ENCODE peak calls at places on chromosomes 2 and 18, in ten cellular contexts. One of them, this sample, is unnamed.

GRCh38 chr2:164826293-164827243 is 15.1 kb downstream of the COBLL1 start:
- DNase-seq in bronchial epithelial cell: peak; percentile 67
- DNase-seq in AG08396: no peak
- DNase-seq in activated T-helper 1 cell treated with Interleukin-2 at 50 U/mL for 16 hours: no peak
- DNase-seq in activated naive CD8-positive, alpha-beta T cell treated with anti-CD3 and anti-CD28 coated beads, Interleukin-2, amount 50 U/mL, for 24 hours: no peak
- DNase-seq in activated effector memory CD4-positive, alpha-beta T cell treated with anti-CD3 and anti-CD28 coated beads, Interleukin-2, amount 50 U/mL, for 16 hours: no peak
- DNase-seq in cardiac fibroblast: peak; percentile 59
- DNase-seq in adrenal gland: peak; percentile 62
- DNase-seq in stimulated activated CD4-positive, alpha-beta T cell treated with anti-CD3 and anti-CD28 coated beads, Interleukin-1b, Interleukin-23, amount 100 ng/mL, for 1 hour: no peak
- DNase-seq in H7: no peak
- DNase-seq in this sample: no peak

GRCh38 chr2:174969091-174969734 is 36.0 kb downstream of the CHN1 start:
- DNase-seq in bronchial epithelial cell: no peak
- DNase-seq in AG08396: no peak
- DNase-seq in activated T-helper 1 cell treated with Interleukin-2 at 50 U/mL for 16 hours: no peak
- DNase-seq in activated naive CD8-positive, alpha-beta T cell treated with anti-CD3 and anti-CD28 coated beads, Interleukin-2, amount 50 U/mL, for 24 hours: no peak
- DNase-seq in activated effector memory CD4-positive, alpha-beta T cell treated with anti-CD3 and anti-CD28 coated beads, Interleukin-2, amount 50 U/mL, for 16 hours: no peak
- DNase-seq in cardiac fibroblast: no peak
- DNase-seq in adrenal gland: no peak
- DNase-seq in stimulated activated CD4-positive, alpha-beta T cell treated with anti-CD3 and anti-CD28 coated beads, Interleukin-1b, Interleukin-23, amount 100 ng/mL, for 1 hour: no peak
- DNase-seq in H7: no peak
- DNase-seq in this sample: no peak

GRCh38 chr2:24359129-24359528 is 1.2 kb downstream of the ITSN2 start:
- DNase-seq in bronchial epithelial cell: peak; percentile 64
- DNase-seq in AG08396: no peak
- DNase-seq in activated T-helper 1 cell treated with Interleukin-2 at 50 U/mL for 16 hours: no peak
- DNase-seq in activated naive CD8-positive, alpha-beta T cell treated with anti-CD3 and anti-CD28 coated beads, Interleukin-2, amount 50 U/mL, for 24 hours: no peak
- DNase-seq in activated effector memory CD4-positive, alpha-beta T cell treated with anti-CD3 and anti-CD28 coated beads, Interleukin-2, amount 50 U/mL, for 16 hours: no peak
- DNase-seq in cardiac fibroblast: no peak
- DNase-seq in adrenal gland: no peak
- DNase-seq in stimulated activated CD4-positive, alpha-beta T cell treated with anti-CD3 and anti-CD28 coated beads, Interleukin-1b, Interleukin-23, amount 100 ng/mL, for 1 hour: no peak
- DNase-seq in H7: no peak
- DNase-seq in this sample: no peak

GRCh38 chr2:216792222-216793001 is 67.5 kb downstream of the TNP1 start:
- DNase-seq in bronchial epithelial cell: peak; percentile 58
- DNase-seq in AG08396: peak; percentile 32
- DNase-seq in activated T-helper 1 cell treated with Interleukin-2 at 50 U/mL for 16 hours: no peak
- DNase-seq in activated naive CD8-positive, alpha-beta T cell treated with anti-CD3 and anti-CD28 coated beads, Interleukin-2, amount 50 U/mL, for 24 hours: no peak
- DNase-seq in activated effector memory CD4-positive, alpha-beta T cell treated with anti-CD3 and anti-CD28 coated beads, Interleukin-2, amount 50 U/mL, for 16 hours: no peak
- DNase-seq in cardiac fibroblast: peak; percentile 45
- DNase-seq in adrenal gland: peak; percentile 13
- DNase-seq in stimulated activated CD4-positive, alpha-beta T cell treated with anti-CD3 and anti-CD28 coated beads, Interleukin-1b, Interleukin-23, amount 100 ng/mL, for 1 hour: no peak
- DNase-seq in H7: no peak
- DNase-seq in this sample: no peak

GRCh38 chr18:70181015-70181414 is 24.5 kb downstream of the RTTN start:
- DNase-seq in bronchial epithelial cell: peak; percentile 61
- DNase-seq in AG08396: peak; percentile 36
- DNase-seq in activated T-helper 1 cell treated with Interleukin-2 at 50 U/mL for 16 hours: no peak
- DNase-seq in activated naive CD8-positive, alpha-beta T cell treated with anti-CD3 and anti-CD28 coated beads, Interleukin-2, amount 50 U/mL, for 24 hours: no peak
- DNase-seq in activated effector memory CD4-positive, alpha-beta T cell treated with anti-CD3 and anti-CD28 coated beads, Interleukin-2, amount 50 U/mL, for 16 hours: no peak
- DNase-seq in cardiac fibroblast: peak; percentile 82
- DNase-seq in adrenal gland: no peak
- DNase-seq in stimulated activated CD4-positive, alpha-beta T cell treated with anti-CD3 and anti-CD28 coated beads, Interleukin-1b, Interleukin-23, amount 100 ng/mL, for 1 hour: no peak
- DNase-seq in H7: no peak
- DNase-seq in this sample: no peak

GRCh38 chr2:74893332-74893731 is 59.4 kb downstream of the HK2 start:
- DNase-seq in bronchial epithelial cell: peak; percentile 90
- DNase-seq in AG08396: peak; percentile 57
- DNase-seq in activated T-helper 1 cell treated with Interleukin-2 at 50 U/mL for 16 hours: no peak
- DNase-seq in activated naive CD8-positive, alpha-beta T cell treated with anti-CD3 and anti-CD28 coated beads, Interleukin-2, amount 50 U/mL, for 24 hours: no peak
- DNase-seq in activated effector memory CD4-positive, alpha-beta T cell treated with anti-CD3 and anti-CD28 coated beads, Interleukin-2, amount 50 U/mL, for 16 hours: no peak
- DNase-seq in cardiac fibroblast: peak; percentile 88
- DNase-seq in adrenal gland: no peak
- DNase-seq in stimulated activated CD4-positive, alpha-beta T cell treated with anti-CD3 and anti-CD28 coated beads, Interleukin-1b, Interleukin-23, amount 100 ng/mL, for 1 hour: no peak
- DNase-seq in H7: no peak
- DNase-seq in this sample: no peak

GRCh38 chr2:67985586-67985985 is 77.2 kb downstream of the C1D start:
- DNase-seq in bronchial epithelial cell: no peak
- DNase-seq in AG08396: no peak
- DNase-seq in activated T-helper 1 cell treated with Interleukin-2 at 50 U/mL for 16 hours: no peak
- DNase-seq in activated naive CD8-positive, alpha-beta T cell treated with anti-CD3 and anti-CD28 coated beads, Interleukin-2, amount 50 U/mL, for 24 hours: no peak
- DNase-seq in activated effector memory CD4-positive, alpha-beta T cell treated with anti-CD3 and anti-CD28 coated beads, Interleukin-2, amount 50 U/mL, for 16 hours: no peak
- DNase-seq in cardiac fibroblast: peak; percentile 15
- DNase-seq in adrenal gland: no peak
- DNase-seq in stimulated activated CD4-positive, alpha-beta T cell treated with anti-CD3 and anti-CD28 coated beads, Interleukin-1b, Interleukin-23, amount 100 ng/mL, for 1 hour: no peak
- DNase-seq in H7: no peak
- DNase-seq in this sample: no peak

GRCh38 chr2:97714084-97714949 is 941 bp downstream of the ZAP70 start:
- DNase-seq in bronchial epithelial cell: peak; percentile 45
- DNase-seq in AG08396: no peak
- DNase-seq in activated T-helper 1 cell treated with Interleukin-2 at 50 U/mL for 16 hours: no peak
- DNase-seq in activated naive CD8-positive, alpha-beta T cell treated with anti-CD3 and anti-CD28 coated beads, Interleukin-2, amount 50 U/mL, for 24 hours: peak; percentile 40
- DNase-seq in activated effector memory CD4-positive, alpha-beta T cell treated with anti-CD3 and anti-CD28 coated beads, Interleukin-2, amount 50 U/mL, for 16 hours: peak; percentile 72
- DNase-seq in cardiac fibroblast: no peak
- DNase-seq in adrenal gland: no peak
- DNase-seq in stimulated activated CD4-positive, alpha-beta T cell treated with anti-CD3 and anti-CD28 coated beads, Interleukin-1b, Interleukin-23, amount 100 ng/mL, for 1 hour: no peak
- DNase-seq in H7: peak; percentile 38
- DNase-seq in this sample: no peak

This sample was measured in type B pancreatic cell.